ENCODE peak calls at places on chromosomes 4 and X, in six cellular contexts. One of them, this sample, is unnamed.

GRCh38 chrX:40174594-40175415 is 77.0 kb upstream of the BCOR start:
- DNase-seq in H7: peak
- DNase-seq in H54: no peak
- DNase-seq in kidney tubule cell: peak
- DNase-seq in lower lobe of right lung: peak
- DNase-seq in pancreas: peak
- DNase-seq in this sample: peak

GRCh38 chr4:2141762-2142520 is 82.8 kb downstream of the NAT8L start:
- DNase-seq in H7: peak
- DNase-seq in H54: no peak
- DNase-seq in kidney tubule cell: no peak
- DNase-seq in lower lobe of right lung: no peak
- DNase-seq in pancreas: no peak
- DNase-seq in this sample: no peak

GRCh38 chrX:3403748-3404147 is 57.3 kb upstream of the MXRA5 start:
- DNase-seq in H7: no peak
- DNase-seq in H54: no peak
- DNase-seq in kidney tubule cell: no peak
- DNase-seq in lower lobe of right lung: no peak
- DNase-seq in pancreas: no peak
- DNase-seq in this sample: no peak

GRCh38 chr4:144646523-144647094 is 653 bp downstream of the HHIP start:
- DNase-seq in H7: peak
- DNase-seq in H54: no peak
- DNase-seq in kidney tubule cell: peak
- DNase-seq in lower lobe of right lung: no peak
- DNase-seq in pancreas: peak
- DNase-seq in this sample: no peak

GRCh38 chrX:123975180-123975579 is 13.7 kb downstream of the STAG2 start:
- DNase-seq in H7: no peak
- DNase-seq in H54: peak
- DNase-seq in kidney tubule cell: peak
- DNase-seq in lower lobe of right lung: no peak
- DNase-seq in pancreas: no peak
- DNase-seq in this sample: no peak

GRCh38 chr4:6968496-6968895 is 58.9 kb downstream of the TBC1D14 start:
- DNase-seq in H7: peak
- DNase-seq in H54: no peak
- DNase-seq in kidney tubule cell: no peak
- DNase-seq in lower lobe of right lung: no peak
- DNase-seq in pancreas: no peak
- DNase-seq in this sample: no peak

GRCh38 chr4:186204103-186204559 is 12.8 kb downstream of the CYP4V2 start:
- DNase-seq in H7: no peak
- DNase-seq in H54: no peak
- DNase-seq in kidney tubule cell: no peak
- DNase-seq in lower lobe of right lung: no peak
- DNase-seq in pancreas: no peak
- DNase-seq in this sample: no peak

GRCh38 chr4:112147697-112148096 is 2.4 kb downstream of the FAM241A start:
- DNase-seq in H7: no peak
- DNase-seq in H54: no peak
- DNase-seq in kidney tubule cell: no peak
- DNase-seq in lower lobe of right lung: no peak
- DNase-seq in pancreas: no peak
- DNase-seq in this sample: no peak

GRCh38 chrX:14875624-14876023 is 2.4 kb downstream of the MOSPD2 start:
- DNase-seq in H7: no peak
- DNase-seq in H54: no peak
- DNase-seq in kidney tubule cell: no peak
- DNase-seq in lower lobe of right lung: no peak
- DNase-seq in pancreas: no peak
- DNase-seq in this sample: no peak

GRCh38 chrX:101037231-101037630 is 14.7 kb downstream of the TRMT2B start:
- DNase-seq in H7: no peak
- DNase-seq in H54: no peak
- DNase-seq in kidney tubule cell: no peak
- DNase-seq in lower lobe of right lung: no peak
- DNase-seq in pancreas: no peak
- DNase-seq in this sample: no peak

GRCh38 chr4:159006202-159006601 is 96.7 kb upstream of the RAPGEF2 start:
- DNase-seq in H7: no peak
- DNase-seq in H54: no peak
- DNase-seq in kidney tubule cell: peak
- DNase-seq in lower lobe of right lung: no peak
- DNase-seq in pancreas: no peak
- DNase-seq in this sample: no peak

GRCh38 chr4:11441182-11441556 is 12.5 kb upstream of the HS3ST1 start:
- DNase-seq in H7: no peak
- DNase-seq in H54: no peak
- DNase-seq in kidney tubule cell: no peak
- DNase-seq in lower lobe of right lung: no peak
- DNase-seq in pancreas: no peak
- DNase-seq in this sample: no peak

GRCh38 chr4:139761461-139761860 is 95.8 kb downstream of the MGST2 start:
- DNase-seq in H7: peak
- DNase-seq in H54: no peak
- DNase-seq in kidney tubule cell: peak
- DNase-seq in lower lobe of right lung: no peak
- DNase-seq in pancreas: no peak
- DNase-seq in this sample: peak

GRCh38 chrX:54807524-54808108 is at the start of gene MAGED2:
- DNase-seq in H7: peak
- DNase-seq in H54: no peak
- DNase-seq in kidney tubule cell: peak
- DNase-seq in lower lobe of right lung: no peak
- DNase-seq in pancreas: no peak
- DNase-seq in this sample: peak

GRCh38 chr4:118850813-118851173 is 14.9 kb upstream of the SEC24D start:
- DNase-seq in H7: no peak
- DNase-seq in H54: no peak
- DNase-seq in kidney tubule cell: no peak
- DNase-seq in lower lobe of right lung: no peak
- DNase-seq in pancreas: no peak
- DNase-seq in this sample: peak

GRCh38 chr4:124192544-124192943 is 520.0 kb downstream of the ANKRD50 start:
- DNase-seq in H7: no peak
- DNase-seq in H54: no peak
- DNase-seq in kidney tubule cell: no peak
- DNase-seq in lower lobe of right lung: no peak
- DNase-seq in pancreas: no peak
- DNase-seq in this sample: no peak

GRCh38 chrX:39268207-39268606 is 466.9 kb downstream of the MID1IP1 start:
- DNase-seq in H7: no peak
- DNase-seq in H54: no peak
- DNase-seq in kidney tubule cell: no peak
- DNase-seq in lower lobe of right lung: no peak
- DNase-seq in pancreas: no peak
- DNase-seq in this sample: no peak

GRCh38 chr4:73068496-73069337 is 799 bp downstream of the COX18 start:
- DNase-seq in H7: no peak
- DNase-seq in H54: no peak
- DNase-seq in kidney tubule cell: peak
- DNase-seq in lower lobe of right lung: no peak
- DNase-seq in pancreas: no peak
- DNase-seq in this sample: peak

GRCh38 chrX:153768311-153769157 is 4.5 kb downstream of the PLXNB3 start:
- DNase-seq in H7: peak
- DNase-seq in H54: no peak
- DNase-seq in kidney tubule cell: no peak
- DNase-seq in lower lobe of right lung: peak
- DNase-seq in pancreas: no peak
- DNase-seq in this sample: no peak

GRCh38 chrX:98111684-98112083 is 1228.0 kb downstream of the RPA4 start:
- DNase-seq in H7: no peak
- DNase-seq in H54: no peak
- DNase-seq in kidney tubule cell: no peak
- DNase-seq in lower lobe of right lung: no peak
- DNase-seq in pancreas: no peak
- DNase-seq in this sample: no peak

GRCh38 chr4:61202638-61203495 is 2.7 kb downstream of the ADGRL3 start:
- DNase-seq in H7: peak
- DNase-seq in H54: no peak
- DNase-seq in kidney tubule cell: peak
- DNase-seq in lower lobe of right lung: no peak
- DNase-seq in pancreas: no peak
- DNase-seq in this sample: peak

GRCh38 chrX:31497086-31497485 is 425.2 kb upstream of the FTHL17 start:
- DNase-seq in H7: no peak
- DNase-seq in H54: no peak
- DNase-seq in kidney tubule cell: no peak
- DNase-seq in lower lobe of right lung: no peak
- DNase-seq in pancreas: no peak
- DNase-seq in this sample: no peak

GRCh38 chr4:124641715-124642380 is 70.7 kb downstream of the ANKRD50 start:
- DNase-seq in H7: no peak
- DNase-seq in H54: peak
- DNase-seq in kidney tubule cell: peak
- DNase-seq in lower lobe of right lung: no peak
- DNase-seq in pancreas: no peak
- DNase-seq in this sample: peak